ENCODE peak calls at places on chromosomes 3 and 15, in five cellular contexts. V, W, X, F and R are unnamed samples.

GRCh38 chr15:81160312-81161214 is 26.5 kb downstream of the CFAP161 start:
- DNase-seq in V (peak), W (no peak), X (no peak), F (peak), R (no peak)

GRCh38 chr3:146781606-146782005 is 176.5 kb upstream of the PLSCR5 start:
- DNase-seq in V (no peak), W (no peak), X (no peak), F (no peak), R (no peak)

GRCh38 chr3:158493931-158494330 is 77.1 kb upstream of the MLF1 start:
- DNase-seq in V (no peak), W (no peak), X (no peak), F (no peak), R (no peak)

GRCh38 chr3:195441971-195442572 is 748 bp downstream of the ACAP2 start:
- DNase-seq in V (no peak), W (peak), X (peak), F (peak), R (no peak)

GRCh38 chr3:194043516-194043915 is 92.4 kb upstream of the HES1 start:
- DNase-seq in V (peak), W (no peak), X (no peak), F (no peak), R (no peak)

GRCh38 chr15:23372284-23372683 is 17.7 kb downstream of the GOLGA8S start:
- DNase-seq in V (no peak), W (no peak), X (no peak), F (no peak), R (no peak)

GRCh38 chr15:57130956-57131355 is 212.5 kb downstream of the TCF12 start:
- DNase-seq in V (no peak), W (no peak), X (no peak), F (no peak), R (no peak)

GRCh38 chr3:25572336-25572735 is 92.4 kb downstream of the TOP2B start:
- DNase-seq in V (no peak), W (no peak), X (no peak), F (no peak), R (no peak)

GRCh38 chr3:40490916-40491315 is 14.0 kb downstream of the ZNF619 start:
- DNase-seq in V (no peak), W (no peak), X (no peak), F (no peak), R (no peak)

DNA sequence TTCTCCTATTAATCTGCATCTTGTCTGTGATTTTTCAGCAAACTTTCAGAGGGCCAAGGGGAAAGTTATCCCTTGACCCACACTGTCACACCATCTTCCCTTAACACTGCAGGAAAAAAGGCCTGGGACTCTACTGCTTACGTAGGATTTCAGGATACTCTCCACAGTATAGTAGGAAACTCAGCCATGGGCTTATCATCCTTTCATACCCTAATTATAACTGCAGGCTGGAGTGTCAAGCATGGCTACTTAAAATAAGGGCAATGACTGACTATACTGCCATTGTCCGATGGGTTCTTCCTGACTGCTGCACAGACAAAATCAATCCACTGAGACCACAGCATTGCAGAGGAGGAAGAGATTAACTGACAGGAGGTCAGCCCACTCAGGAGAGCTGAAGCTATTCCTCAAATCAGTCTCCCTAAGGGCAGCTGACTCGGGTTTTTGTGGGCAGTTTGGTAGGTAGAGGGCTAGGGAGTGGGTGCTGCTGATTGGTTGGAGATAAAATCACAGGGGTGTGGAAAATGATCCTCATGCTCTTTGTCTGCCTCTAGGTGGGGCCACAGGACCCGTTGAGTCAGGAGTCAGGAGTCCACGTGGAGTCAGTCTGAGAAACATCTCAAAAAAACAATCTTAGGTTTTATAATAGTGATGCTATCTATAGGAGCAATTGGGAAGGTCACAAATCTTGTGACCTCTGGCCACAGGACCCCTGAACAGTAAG is 118.2 kb upstream of the STRIT1 start:
- DNase-seq in V (no peak), W (no peak), X (no peak), F (no peak), R (no peak)
- TF ChIP-seq CTCF in V (no peak), W (no peak), X (no peak), F (no peak), R (peak)

DNA sequence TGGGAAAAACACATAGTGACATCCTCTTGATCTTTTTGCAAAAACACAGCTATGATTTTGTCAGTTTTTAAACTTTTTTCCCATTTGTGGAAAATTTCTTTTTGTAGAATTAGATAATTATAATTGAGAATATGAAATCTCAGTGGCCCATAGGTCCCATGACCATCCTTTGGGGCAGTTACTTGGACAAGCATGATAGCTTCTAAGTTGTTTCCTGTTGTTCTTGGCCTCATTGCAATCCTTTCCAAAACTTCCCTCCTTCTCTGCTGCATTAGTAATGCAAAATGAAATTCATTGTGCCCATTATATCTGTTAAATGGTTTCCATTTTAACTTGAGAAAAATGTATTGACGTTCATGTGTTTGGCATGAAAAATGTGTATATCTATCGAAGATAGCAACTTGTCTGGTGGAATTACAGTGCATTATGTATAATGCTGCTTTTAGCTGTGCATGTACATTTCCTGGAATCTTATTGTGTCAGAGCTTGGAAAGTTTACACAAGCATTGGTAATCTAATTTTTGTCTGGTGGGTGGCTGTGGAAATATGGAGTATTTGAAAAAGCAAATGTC is 70.1 kb downstream of the MDFIC2 start:
- DNase-seq in V (no peak), W (no peak), X (no peak), F (no peak), R (no peak)
- TF ChIP-seq CTCF in V (no peak), W (no peak), X (no peak), F (no peak), R (no peak)

GRCh38 chr15:74414603-74415338 is 19.0 kb downstream of the SEMA7A start:
- DNase-seq in V (no peak), W (no peak), X (no peak), F (no peak), R (no peak)
- TF ChIP-seq CTCF in V (no peak), W (no peak), X (no peak), F (no peak), R (no peak)

GRCh38 chr3:13620281-13620680 is 71.4 kb downstream of the FBLN2 start:
- DNase-seq in V (no peak), W (no peak), X (no peak), F (no peak), R (no peak)

GRCh38 chr3:13620776-13621365 is 71.9 kb downstream of the FBLN2 start:
- DNase-seq in V (no peak), W (no peak), X (no peak), F (no peak), R (no peak)

GRCh38 chr3:13618836-13619235 is 69.9 kb downstream of the FBLN2 start:
- DNase-seq in V (no peak), W (no peak), X (no peak), F (no peak), R (no peak)

GRCh38 chr3:13617981-13618380 is 69.1 kb downstream of the FBLN2 start:
- DNase-seq in V (no peak), W (no peak), X (no peak), F (no peak), R (no peak)

DNA sequence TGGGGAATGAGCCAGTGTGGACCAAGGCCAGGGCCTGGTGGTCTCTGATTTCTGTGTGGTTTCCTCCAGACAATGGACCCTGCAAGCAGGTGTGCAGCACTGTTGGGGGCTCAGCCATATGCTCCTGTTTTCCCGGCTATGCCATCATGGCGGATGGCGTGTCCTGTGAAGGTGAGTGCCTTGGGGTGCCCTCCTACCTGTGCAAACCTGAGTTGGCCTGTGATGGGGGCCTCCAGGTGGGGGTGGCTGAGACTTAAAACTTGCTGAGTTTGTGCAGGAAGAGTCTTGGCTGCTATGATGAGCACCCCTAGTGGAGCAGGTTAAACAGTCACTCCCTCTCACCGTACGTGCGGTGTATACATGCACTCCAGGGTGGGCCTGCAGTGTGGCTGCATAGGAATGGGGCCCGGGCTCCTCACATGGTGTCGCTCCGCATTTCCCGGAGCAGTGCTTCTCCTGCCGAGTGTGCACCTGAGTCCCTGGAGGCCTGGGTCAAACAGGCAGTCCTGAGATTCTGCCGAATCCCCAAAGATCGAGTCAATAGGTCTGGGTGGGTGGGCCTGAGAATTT is 70.8 kb downstream of the FBLN2 start:
- DNase-seq in V (no peak), W (no peak), X (no peak), F (no peak), R (no peak)
- TF ChIP-seq CTCF in V (no peak), W (no peak), X (no peak), F (no peak), R (no peak)

DNA sequence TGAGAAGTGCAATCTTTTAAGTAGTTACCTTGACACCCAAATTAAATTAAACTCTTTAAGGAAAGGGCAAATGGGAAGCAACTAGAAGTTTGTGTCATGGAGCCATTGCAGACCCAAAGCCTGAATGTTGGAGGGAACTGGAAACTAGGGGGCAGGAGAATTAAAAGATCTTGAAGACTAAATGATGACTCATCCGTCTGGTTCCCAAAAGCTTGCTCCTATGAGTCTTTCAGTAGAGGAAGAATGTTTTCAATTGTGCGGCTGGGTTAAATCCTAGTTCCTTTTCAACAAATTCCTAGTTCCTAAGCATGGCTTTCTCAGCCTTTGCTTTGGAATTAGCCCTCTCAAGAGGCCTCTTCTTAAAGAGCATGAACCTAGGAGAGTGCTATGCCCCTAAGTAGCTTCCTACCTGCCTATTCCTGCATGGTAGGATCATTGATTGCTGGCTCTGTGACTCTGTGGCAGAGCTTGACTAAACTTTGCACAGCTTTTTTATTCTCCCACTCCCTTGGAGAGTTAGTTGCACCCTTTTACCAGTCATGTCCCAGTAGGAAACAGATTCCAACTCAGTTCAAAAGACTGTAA is 17.7 kb downstream of the CLEC3B start:
- DNase-seq in V (peak), W (no peak), X (no peak), F (peak), R (no peak)
- TF ChIP-seq CTCF in V (peak), W (no peak), X (no peak), F (peak), R (no peak)

GRCh38 chr3:66073464-66074141 is 34.9 kb upstream of the MAGI1 start:
- DNase-seq in V (no peak), W (no peak), X (no peak), F (no peak), R (no peak)
- TF ChIP-seq CTCF in V (no peak), W (no peak), X (no peak), F (no peak), R (no peak)

DNA sequence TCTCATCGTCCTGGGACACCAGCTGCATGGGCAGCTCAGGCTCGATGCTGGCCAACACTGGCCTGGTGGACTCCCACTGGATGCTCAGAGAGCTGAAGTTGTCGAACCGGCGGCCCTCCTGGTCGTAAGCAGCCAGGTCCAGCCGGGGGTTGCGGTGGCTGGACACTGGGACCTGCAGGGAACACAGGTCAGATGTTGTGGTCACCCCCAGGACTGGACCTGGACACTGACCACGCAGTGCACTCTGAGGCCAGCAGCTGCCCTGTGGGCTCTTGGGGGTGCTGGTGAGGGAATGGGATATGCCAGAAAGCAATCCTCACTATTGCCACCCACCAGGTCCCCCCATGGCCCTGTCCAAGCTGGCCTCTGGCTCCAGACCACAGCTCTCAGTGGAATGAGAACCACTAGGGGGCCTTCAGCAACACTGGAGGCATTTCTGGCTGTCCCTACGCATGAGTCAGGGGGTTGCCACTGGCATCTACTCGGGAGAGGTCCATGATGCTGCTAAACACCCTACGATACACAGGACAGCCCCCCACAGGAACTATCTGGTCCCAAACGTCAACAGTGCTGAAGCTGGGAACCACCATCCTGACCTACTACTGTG is 66.1 kb downstream of the NUP210 start:
- DNase-seq in V (no peak), W (peak), X (no peak), F (no peak), R (no peak)
- TF ChIP-seq CTCF in V (peak), W (peak), X (no peak), F (no peak), R (no peak)

GRCh38 chr3:36944012-36944640 is 728 bp downstream of the TRANK1 start:
- DNase-seq in V (no peak), W (peak), X (peak), F (peak), R (no peak)
- TF ChIP-seq CTCF in V (peak), W (no peak), X (no peak), F (no peak), R (no peak)

DNA sequence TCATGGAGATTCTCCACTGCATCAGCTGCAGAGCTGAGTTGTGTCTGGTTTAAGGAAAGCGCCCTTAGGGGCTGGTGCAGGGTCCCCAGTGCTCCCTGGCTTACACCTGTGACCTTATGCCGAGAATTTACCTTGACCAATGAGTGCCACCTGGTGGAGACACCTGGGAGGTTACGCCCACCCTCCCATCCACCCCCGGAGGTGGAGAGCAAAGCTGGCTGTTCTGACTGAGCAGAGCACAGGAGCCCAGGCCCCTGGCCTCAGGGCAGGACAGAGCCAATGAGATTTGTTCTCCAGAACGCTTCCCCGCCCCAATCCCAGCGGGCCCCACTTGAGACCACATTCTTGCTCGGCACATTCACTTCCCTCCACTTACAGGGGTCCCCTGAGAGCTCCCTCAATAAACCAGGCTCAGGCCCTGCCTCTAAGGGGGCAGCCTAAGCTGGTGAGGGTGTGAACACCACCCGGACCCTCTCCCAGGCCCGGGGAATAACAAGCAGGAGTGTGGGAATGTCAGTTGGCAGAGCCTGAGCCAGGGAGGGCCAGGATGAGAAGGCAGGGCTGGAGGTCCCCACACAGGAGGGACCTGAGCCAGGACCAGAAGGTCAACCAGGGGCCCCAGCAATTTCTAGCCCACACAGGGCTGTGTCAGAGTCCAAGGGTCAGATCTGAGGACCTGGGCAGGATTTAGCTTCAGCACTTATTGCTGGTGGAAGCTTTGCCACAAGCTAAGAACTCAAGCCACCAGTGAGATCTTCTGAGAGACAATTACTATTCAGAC is 117.1 kb downstream of the TPRA1 start:
- DNase-seq in V (no peak), W (peak), X (no peak), F (no peak), R (peak)
- TF ChIP-seq CTCF in V (no peak), W (no peak), X (no peak), F (no peak), R (peak)

GRCh38 chr15:101619615-101619865 is 32.6 kb downstream of the TM2D3 start:
- DNase-seq in V (no peak), W (no peak), X (no peak), F (no peak), R (no peak)

GRCh38 chr15:101618056-101618455 is 34.1 kb downstream of the TM2D3 start:
- DNase-seq in V (no peak), W (no peak), X (no peak), F (no peak), R (no peak)

GRCh38 chr15:101620645-101621044 is 31.5 kb downstream of the TM2D3 start:
- DNase-seq in V (no peak), W (no peak), X (no peak), F (no peak), R (no peak)

GRCh38 chr15:101617390-101617965 is 34.7 kb downstream of the TM2D3 start:
- DNase-seq in V (no peak), W (no peak), X (no peak), F (no peak), R (no peak)

GRCh38 chr15:101618861-101619614 is 33.1 kb downstream of the TM2D3 start:
- DNase-seq in V (no peak), W (no peak), X (no peak), F (no peak), R (no peak)
- TF ChIP-seq CTCF in V (no peak), W (no peak), X (no peak), F (no peak), R (no peak)